ENCODE peak calls at places on chromosome 3, in ten cellular contexts. L is transverse colon, Z is PC-9, J is upper lobe of right lung, T is HFFc6, U is thyroid gland, N is neural crest cell, K is lower leg skin, V is GM12864, W is thoracic aorta. B is an unnamed sample.
A peak's percentile ranks its signal among the peaks of the same experiment; 100 is the strongest.

GRCh38 chr3:182704926-182705325 is 88.4 kb upstream of the ATP11B start:
- DNase-seq in L (no peak), Z (no peak), J (no peak), T (no peak), U (no peak), N (no peak), K (no peak), V (no peak), W (no peak), B (peak; percentile 45)

GRCh38 chr3:184186184-184186901 is at the start of gene ABCF3:
- DNase-seq in L (peak; percentile 59), Z (peak; percentile 60), J (peak; percentile 82), T (peak; percentile 33), U (no peak), N (no peak), K (no peak), V (no peak), W (no peak), B (no peak)

GRCh38 chr3:138081371-138082084 is 33.9 kb downstream of the DZIP1L start:
- DNase-seq in L (no peak), Z (no peak), J (no peak), T (peak; percentile 56), U (no peak), N (no peak), K (no peak), V (no peak), W (no peak), B (no peak)

GRCh38 chr3:36403661-36404060 is 23.4 kb downstream of the STAC start:
- DNase-seq in L (no peak), Z (no peak), J (no peak), T (no peak), U (no peak), N (no peak), K (no peak), V (no peak), W (no peak), B (no peak)

GRCh38 chr3:10669490-10670048 is 146.5 kb upstream of the SLC6A11 start:
- DNase-seq in L (no peak), Z (no peak), J (no peak), T (no peak), U (no peak), N (no peak), K (peak; percentile 39), V (no peak), W (no peak), B (no peak)

GRCh38 chr3:67437789-67438188 is 216.6 kb downstream of the SUCLG2 start:
- DNase-seq in L (no peak), Z (no peak), J (no peak), T (no peak), U (no peak), N (no peak), K (no peak), V (no peak), W (no peak), B (no peak)

GRCh38 chr3:59818033-59818936 is 768.5 kb upstream of the CFAP20DC start:
- DNase-seq in L (peak; percentile 76), Z (peak; percentile 91), J (peak; percentile 69), T (peak; percentile 94), U (peak; percentile 46), N (no peak), K (peak; percentile 94), V (no peak), W (peak; percentile 60), B (peak; percentile 49)

GRCh38 chr3:100401674-100402036 is 316 bp downstream of the LNP1 start:
- DNase-seq in L (peak; percentile 29), Z (no peak), J (peak; percentile 66), T (peak; percentile 13), U (peak; percentile 32), N (no peak), K (peak; percentile 88), V (peak; percentile 29), W (peak; percentile 2), B (peak; percentile 24)

DNA sequence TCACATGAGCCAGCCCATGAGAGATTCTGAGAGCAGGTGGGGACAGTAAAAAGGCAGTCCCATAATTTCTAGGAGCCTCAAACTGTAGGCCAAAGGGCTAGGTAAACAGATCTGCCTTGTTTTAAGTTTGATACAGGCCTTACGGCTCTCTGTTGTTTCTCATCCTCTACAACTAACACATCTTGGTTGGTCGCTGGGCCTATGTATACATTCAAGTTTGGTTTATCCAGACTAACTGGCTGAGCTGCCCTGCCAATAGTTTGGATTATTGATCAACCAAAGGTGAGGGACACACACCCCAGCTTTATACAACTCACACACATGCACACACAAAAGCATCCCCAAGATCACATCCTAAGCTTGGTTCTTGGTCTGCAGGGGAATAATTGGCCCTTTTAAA is 3.0 kb downstream of the SIAH2 start:
- DNase-seq in L (no peak), Z (no peak), J (no peak), T (no peak), U (no peak), N (no peak), K (no peak), V (no peak), W (no peak), B (no peak)
- TF ChIP-seq CTCF in L (no peak), Z (no peak), J (no peak), T (no peak), U (no peak), N (no peak), K (no peak), V (no peak), W (no peak), B (no peak)

GRCh38 chr3:48897401-48898376 is 993 bp downstream of the SLC25A20 start:
- DNase-seq in L (peak; percentile 26), Z (peak; percentile 75), J (no peak), T (no peak), U (no peak), N (no peak), K (no peak), V (no peak), W (no peak), B (peak; percentile 13)
- TF ChIP-seq CTCF in L (no peak), Z (no peak), J (no peak), T (no peak), U (no peak), N (no peak), K (no peak), V (no peak), W (no peak), B (no peak)

GRCh38 chr3:46694520-46694919 is 1.0 kb upstream of the ALS2CL start:
- DNase-seq in L (no peak), Z (no peak), J (no peak), T (no peak), U (no peak), N (no peak), K (no peak), V (no peak), W (no peak), B (no peak)

GRCh38 chr3:46695177-46695961 is 1.9 kb upstream of the ALS2CL start:
- DNase-seq in L (peak; percentile 35), Z (no peak), J (peak; percentile 85), T (no peak), U (peak; percentile 38), N (peak; percentile 27), K (no peak), V (no peak), W (no peak), B (peak; percentile 41)

GRCh38 chr3:46693038-46693896 is at the start of gene ALS2CL:
- DNase-seq in L (peak; percentile 81), Z (peak; percentile 41), J (peak; percentile 89), T (no peak), U (peak; percentile 71), N (peak; percentile 31), K (peak; percentile 92), V (no peak), W (no peak), B (peak; percentile 73)

GRCh38 chr3:46693897-46694235 is 387 bp upstream of the ALS2CL start:
- DNase-seq in L (peak; percentile 33), Z (no peak), J (peak; percentile 83), T (no peak), U (peak; percentile 72), N (no peak), K (peak; percentile 91), V (no peak), W (no peak), B (no peak)

DNA sequence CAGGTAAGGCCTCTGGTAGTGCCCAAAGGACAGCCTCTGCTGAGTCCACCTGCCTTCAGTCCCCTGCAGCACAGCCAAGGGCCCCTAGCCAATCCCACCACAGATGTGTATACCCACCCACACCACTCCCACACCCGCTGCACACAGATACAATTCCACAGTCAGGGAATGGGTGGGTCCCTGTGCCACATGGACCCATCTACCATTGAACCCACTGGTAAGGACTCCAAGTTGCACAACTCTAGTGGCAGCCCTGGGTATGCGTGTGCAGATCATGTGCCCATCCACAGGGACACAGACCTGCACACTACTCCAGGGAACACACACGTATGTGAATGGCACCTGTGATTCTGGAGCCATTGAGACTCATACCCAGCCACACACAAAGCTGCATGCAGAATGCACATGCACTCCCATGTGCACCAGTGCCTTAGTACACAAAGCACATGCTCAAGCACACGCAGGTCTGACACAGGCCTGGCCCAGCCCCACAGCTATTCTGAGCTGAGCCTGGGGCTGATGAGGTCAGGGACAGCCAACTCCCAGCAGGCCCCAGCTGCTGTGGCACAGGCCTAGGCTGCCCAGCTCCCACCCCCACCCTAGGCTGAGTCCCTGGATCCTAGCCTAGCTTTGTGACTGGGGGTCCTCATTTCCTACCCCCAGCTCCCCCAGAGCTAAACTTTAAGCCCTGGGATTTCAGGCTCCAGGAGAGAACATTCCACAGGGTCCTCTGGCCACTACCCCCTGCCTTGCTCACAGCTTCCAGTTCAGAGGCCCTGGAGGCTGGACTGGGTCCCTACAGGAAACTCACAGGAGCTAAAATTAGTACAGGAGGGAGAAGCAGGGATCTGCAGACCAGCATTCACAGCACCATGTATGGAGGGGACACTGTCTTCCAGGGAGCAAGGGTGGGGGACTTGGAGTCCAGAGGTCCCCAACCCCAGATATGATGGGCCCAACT is 2.8 kb upstream of the ALS2CL start:
- DNase-seq in L (no peak), Z (no peak), J (no peak), T (peak; percentile 57), U (no peak), N (no peak), K (no peak), V (no peak), W (no peak), B (no peak)
- TF ChIP-seq CTCF in L (no peak), Z (no peak), J (no peak), T (no peak), U (no peak), N (no peak), K (no peak), V (no peak), W (peak; percentile 28), B (no peak)

GRCh38 chr3:14278265-14278798 is 99.7 kb downstream of the LSM3 start:
- DNase-seq in L (no peak), Z (no peak), J (no peak), T (no peak), U (no peak), N (no peak), K (no peak), V (no peak), W (no peak), B (no peak)

GRCh38 chr3:14277557-14277956 is 98.9 kb downstream of the LSM3 start:
- DNase-seq in L (no peak), Z (no peak), J (no peak), T (no peak), U (no peak), N (no peak), K (no peak), V (no peak), W (no peak), B (no peak)

GRCh38 chr3:14280326-14280725 is 101.7 kb downstream of the LSM3 start:
- DNase-seq in L (no peak), Z (peak; percentile 46), J (no peak), T (peak; percentile 10), U (no peak), N (no peak), K (no peak), V (no peak), W (no peak), B (no peak)

GRCh38 chr3:14279706-14280061 is 101.1 kb downstream of the LSM3 start:
- DNase-seq in L (no peak), Z (no peak), J (no peak), T (no peak), U (no peak), N (no peak), K (no peak), V (no peak), W (no peak), B (no peak)

DNA sequence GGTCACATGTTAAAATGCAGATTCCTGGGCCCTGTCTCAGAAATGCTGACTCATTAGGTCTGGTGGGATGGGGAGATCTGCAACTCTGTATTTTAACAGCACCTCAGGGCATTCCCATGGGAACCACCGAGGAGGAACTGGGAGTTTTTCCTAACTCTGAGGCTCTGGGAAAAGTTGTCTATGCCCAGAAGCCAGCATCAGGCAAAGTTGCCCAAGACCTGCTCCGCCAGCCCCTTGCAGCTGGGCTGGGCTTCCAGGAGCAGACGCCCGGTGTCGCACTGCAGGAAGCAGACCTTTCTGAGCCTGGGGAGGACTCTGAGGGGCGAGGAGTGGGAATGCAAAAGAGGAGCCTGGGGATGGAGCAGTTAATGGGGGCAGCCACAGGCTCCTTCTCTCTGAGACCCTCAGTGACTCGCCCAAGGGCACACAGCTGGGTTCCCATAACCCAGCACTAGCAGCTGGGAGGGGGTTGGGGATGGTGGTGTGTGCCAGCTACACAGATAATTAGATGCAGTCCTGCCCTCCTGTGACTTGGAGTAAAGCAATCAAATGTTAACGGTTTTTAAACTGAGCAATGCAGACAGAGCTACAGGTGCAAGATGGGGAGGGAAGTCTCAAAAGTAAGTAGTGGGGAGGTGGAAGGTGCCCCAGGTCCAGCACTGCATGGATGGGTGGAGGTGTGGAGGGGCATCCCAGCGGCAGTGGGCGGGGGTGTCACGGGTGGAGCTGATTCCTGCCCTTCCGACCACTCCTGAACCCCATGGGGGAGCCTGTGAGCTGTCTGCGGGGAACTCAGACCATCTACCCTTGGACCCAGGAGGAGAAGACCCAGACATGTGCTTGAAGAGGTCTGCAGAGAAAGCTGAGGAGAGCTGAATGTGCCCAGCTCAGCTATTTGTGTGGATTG is 100.4 kb downstream of the LSM3 start:
- DNase-seq in L (no peak), Z (no peak), J (no peak), T (no peak), U (no peak), N (no peak), K (no peak), V (no peak), W (no peak), B (no peak)
- TF ChIP-seq CTCF in L (no peak), Z (no peak), J (no peak), T (no peak), U (no peak), N (no peak), K (no peak), V (no peak), W (no peak), B (no peak)